ENCODE peak calls at places on chromosomes 16 and 17, in eight cellular contexts. V, M, G, C, D, B, W and P are unnamed samples.

GRCh38 chr16:87534751-87535150 is 41.9 kb upstream of the ZCCHC14 start:
- DNase-seq in V (no peak), M (no peak), G (no peak), C (no peak), D (no peak), B (no peak), W (no peak), P (no peak)

GRCh38 chr17:70654706-70655105 is 485.4 kb downstream of the KCNJ2 start:
- DNase-seq in V (no peak), M (no peak), G (no peak), C (no peak), D (peak; percentile 87), B (no peak), W (no peak), P (no peak)

GRCh38 chr16:69691980-69692911 is 34.1 kb downstream of the NQO1 start:
- DNase-seq in V (no peak), M (no peak), G (no peak), C (no peak), D (no peak), B (no peak), W (no peak), P (no peak)

GRCh38 chr16:86027366-86028126 is 128.6 kb downstream of the IRF8 start:
- DNase-seq in V (no peak), M (no peak), G (no peak), C (no peak), D (no peak), B (no peak), W (no peak), P (no peak)

GRCh38 chr16:15434425-15435215 is at the start of gene BMERB1:
- DNase-seq in V (no peak), M (peak; percentile 54), G (peak; percentile 44), C (no peak), D (peak; percentile 53), B (peak; percentile 78), W (peak; percentile 19), P (peak; percentile 85)

GRCh38 chr16:71441348-71441781 is 489 bp downstream of the TLE7 start:
- DNase-seq in V (no peak), M (no peak), G (no peak), C (no peak), D (no peak), B (no peak), W (no peak), P (no peak)

GRCh38 chr16:73771676-73772075 is 524.9 kb upstream of the PSMD7 start:
- DNase-seq in V (no peak), M (no peak), G (no peak), C (no peak), D (no peak), B (no peak), W (no peak), P (no peak)

GRCh38 chr16:15829460-15829859 is 27.4 kb downstream of the MYH11 start:
- DNase-seq in V (no peak), M (no peak), G (no peak), C (no peak), D (no peak), B (peak; percentile 48), W (no peak), P (peak; percentile 58)

GRCh38 chr17:40340880-40341807 is 23.4 kb downstream of the GJD3 start:
- DNase-seq in V (peak; percentile 83), M (peak; percentile 92), G (peak; percentile 68), C (peak; percentile 95), D (peak; percentile 67), B (peak; percentile 93), W (peak; percentile 78), P (peak; percentile 96)